ENCODE peak calls at places on chromosomes 2 and 18, in six cellular contexts. One of them, this sample, is unnamed.

GRCh38 chr18:5966514-5966913 is 71.2 kb upstream of the TMEM200C start:
- DNase-seq in Peyer's patch: peak; percentile 78
- DNase-seq in psoas muscle: no peak
- DNase-seq in RWPE2: no peak
- DNase-seq in astrocyte: no peak
- DNase-seq in HCT116: no peak
- DNase-seq in this sample: no peak

GRCh38 chr2:241686649-241687425 is at the start of gene DTYMK:
- DNase-seq in Peyer's patch: peak; percentile 98
- DNase-seq in psoas muscle: peak; percentile 98
- DNase-seq in RWPE2: peak; percentile 94
- DNase-seq in astrocyte: peak; percentile 86
- DNase-seq in HCT116: peak; percentile 84
- DNase-seq in this sample: peak; percentile 96

GRCh38 chr2:70553334-70553583 is 367 bp downstream of the TGFA start:
- DNase-seq in Peyer's patch: peak; percentile 73
- DNase-seq in psoas muscle: no peak
- DNase-seq in RWPE2: no peak
- DNase-seq in astrocyte: no peak
- DNase-seq in HCT116: no peak
- DNase-seq in this sample: no peak

GRCh38 chr2:133506962-133507361 is 61.3 kb downstream of the NCKAP5 start:
- DNase-seq in Peyer's patch: no peak
- DNase-seq in psoas muscle: no peak
- DNase-seq in RWPE2: no peak
- DNase-seq in astrocyte: no peak
- DNase-seq in HCT116: no peak
- DNase-seq in this sample: no peak

GRCh38 chr2:26345284-26345553 is 724 bp upstream of the SELENOI start:
- DNase-seq in Peyer's patch: no peak
- DNase-seq in psoas muscle: no peak
- DNase-seq in RWPE2: no peak
- DNase-seq in astrocyte: no peak
- DNase-seq in HCT116: no peak
- DNase-seq in this sample: no peak

GRCh38 chr18:27546991-27547390 is 361.9 kb upstream of the CHST9 start:
- DNase-seq in Peyer's patch: no peak
- DNase-seq in psoas muscle: no peak
- DNase-seq in RWPE2: no peak
- DNase-seq in astrocyte: no peak
- DNase-seq in HCT116: no peak
- DNase-seq in this sample: no peak

GRCh38 chr2:207503234-207503633 is 26.5 kb upstream of the CREB1 start:
- DNase-seq in Peyer's patch: no peak
- DNase-seq in psoas muscle: no peak
- DNase-seq in RWPE2: no peak
- DNase-seq in astrocyte: peak; percentile 22
- DNase-seq in HCT116: no peak
- DNase-seq in this sample: no peak

GRCh38 chr2:172600644-172601043 is 44.8 kb downstream of the PDK1 start:
- DNase-seq in Peyer's patch: no peak
- DNase-seq in psoas muscle: no peak
- DNase-seq in RWPE2: no peak
- DNase-seq in astrocyte: no peak
- DNase-seq in HCT116: no peak
- DNase-seq in this sample: no peak

GRCh38 chr18:21735452-21736015 is 5.1 kb upstream of the MIB1 start:
- DNase-seq in Peyer's patch: peak; percentile 88
- DNase-seq in psoas muscle: no peak
- DNase-seq in RWPE2: no peak
- DNase-seq in astrocyte: no peak
- DNase-seq in HCT116: no peak
- DNase-seq in this sample: no peak

GRCh38 chr2:3625186-3625585 is 30.3 kb downstream of the COLEC11 start:
- DNase-seq in Peyer's patch: peak; percentile 23
- DNase-seq in psoas muscle: no peak
- DNase-seq in RWPE2: peak; percentile 34
- DNase-seq in astrocyte: no peak
- DNase-seq in HCT116: no peak
- DNase-seq in this sample: peak; percentile 46

GRCh38 chr2:168948621-168949212 is 47.6 kb downstream of the G6PC2 start:
- DNase-seq in Peyer's patch: no peak
- DNase-seq in psoas muscle: no peak
- DNase-seq in RWPE2: no peak
- DNase-seq in astrocyte: no peak
- DNase-seq in HCT116: no peak
- DNase-seq in this sample: no peak

GRCh38 chr2:45709137-45709536 is 57.7 kb downstream of the PRKCE start:
- DNase-seq in Peyer's patch: no peak
- DNase-seq in psoas muscle: peak; percentile 52
- DNase-seq in RWPE2: no peak
- DNase-seq in astrocyte: no peak
- DNase-seq in HCT116: no peak
- DNase-seq in this sample: no peak

GRCh38 chr2:39403311-39403710 is 33.8 kb downstream of the MAP4K3 start:
- DNase-seq in Peyer's patch: no peak
- DNase-seq in psoas muscle: peak; percentile 15
- DNase-seq in RWPE2: no peak
- DNase-seq in astrocyte: no peak
- DNase-seq in HCT116: no peak
- DNase-seq in this sample: no peak

GRCh38 chr2:199488772-199489400 is 31.1 kb upstream of the SATB2 start:
- DNase-seq in Peyer's patch: peak; percentile 76
- DNase-seq in psoas muscle: no peak
- DNase-seq in RWPE2: no peak
- DNase-seq in astrocyte: peak; percentile 11
- DNase-seq in HCT116: peak; percentile 60
- DNase-seq in this sample: no peak

GRCh38 chr18:48073231-48073930 is 142.9 kb upstream of the SMAD2 start:
- DNase-seq in Peyer's patch: no peak
- DNase-seq in psoas muscle: peak; percentile 30
- DNase-seq in RWPE2: no peak
- DNase-seq in astrocyte: no peak
- DNase-seq in HCT116: no peak
- DNase-seq in this sample: no peak

GRCh38 chr2:28349546-28350165 is 43.0 kb upstream of the FOSL2 start:
- DNase-seq in Peyer's patch: no peak
- DNase-seq in psoas muscle: peak; percentile 1
- DNase-seq in RWPE2: no peak
- DNase-seq in astrocyte: no peak
- DNase-seq in HCT116: no peak
- DNase-seq in this sample: no peak

GRCh38 chr2:231125272-231125671 is 430 bp upstream of the HTR2B start:
- DNase-seq in Peyer's patch: no peak
- DNase-seq in psoas muscle: no peak
- DNase-seq in RWPE2: no peak
- DNase-seq in astrocyte: no peak
- DNase-seq in HCT116: no peak
- DNase-seq in this sample: no peak
- H3K27ac ChIP-seq in Peyer's patch: peak overlapping the region; percentile 40
- H3K27ac ChIP-seq in psoas muscle: no peak overlapping the region
- H3K27ac ChIP-seq in RWPE2: no peak overlapping the region
- H3K27ac ChIP-seq in astrocyte: no peak overlapping the region
- H3K27ac ChIP-seq in HCT116: no peak overlapping the region
- H3K27ac ChIP-seq in this sample: no peak overlapping the region

DNA sequence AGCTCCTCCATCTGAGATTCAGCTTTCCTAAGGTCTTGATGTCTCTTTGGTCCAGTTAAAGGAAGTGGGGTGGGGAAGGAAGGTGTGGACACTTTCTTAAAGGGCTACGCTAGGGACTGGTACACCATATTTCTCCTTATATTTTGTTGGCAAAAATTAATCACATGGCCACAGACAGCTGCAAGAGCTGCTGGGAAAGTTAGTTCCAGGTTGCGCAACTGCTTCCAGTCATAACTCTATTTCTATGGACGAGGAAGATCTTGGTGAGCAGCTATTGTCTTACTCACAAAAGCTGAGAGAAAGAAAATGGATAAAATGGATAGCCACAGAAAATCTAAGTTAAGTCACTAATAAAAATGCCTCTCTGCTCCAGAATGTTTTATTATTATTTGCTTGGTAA is 60.7 kb upstream of the PPM1B start:
- DNase-seq in Peyer's patch: no peak
- DNase-seq in psoas muscle: no peak
- DNase-seq in RWPE2: no peak
- DNase-seq in astrocyte: no peak
- DNase-seq in HCT116: no peak
- DNase-seq in this sample: no peak
- TF ChIP-seq CTCF in Peyer's patch: no peak
- TF ChIP-seq CTCF in psoas muscle: no peak
- TF ChIP-seq CTCF in RWPE2: no peak
- TF ChIP-seq CTCF in astrocyte: no peak
- TF ChIP-seq CTCF in HCT116: no peak
- TF ChIP-seq CTCF in this sample: no peak

GRCh38 chr2:77513191-77513590 is 9.0 kb downstream of the LRRTM4 start:
- DNase-seq in Peyer's patch: no peak
- DNase-seq in psoas muscle: no peak
- DNase-seq in RWPE2: no peak
- DNase-seq in astrocyte: peak; percentile 2
- DNase-seq in HCT116: no peak
- DNase-seq in this sample: no peak
- H3K4me3 ChIP-seq in Peyer's patch: no peak overlapping the region
- H3K4me3 ChIP-seq in psoas muscle: no peak overlapping the region
- H3K4me3 ChIP-seq in RWPE2: no peak overlapping the region
- H3K4me3 ChIP-seq in astrocyte: peak overlapping the region; percentile 12
- H3K4me3 ChIP-seq in HCT116: no peak overlapping the region
- H3K4me3 ChIP-seq in this sample: no peak overlapping the region

GRCh38 chr2:43288417-43289305 is 62.3 kb upstream of the ZFP36L2 start:
- DNase-seq in Peyer's patch: no peak
- DNase-seq in psoas muscle: no peak
- DNase-seq in RWPE2: no peak
- DNase-seq in astrocyte: no peak
- DNase-seq in HCT116: no peak
- DNase-seq in this sample: peak; percentile 21

GRCh38 chr2:43294973-43295603 is 68.7 kb upstream of the ZFP36L2 start:
- DNase-seq in Peyer's patch: no peak
- DNase-seq in psoas muscle: no peak
- DNase-seq in RWPE2: no peak
- DNase-seq in astrocyte: no peak
- DNase-seq in HCT116: no peak
- DNase-seq in this sample: peak; percentile 68

GRCh38 chr2:43293744-43294695 is 67.6 kb upstream of the ZFP36L2 start:
- DNase-seq in Peyer's patch: peak; percentile 64
- DNase-seq in psoas muscle: no peak
- DNase-seq in RWPE2: no peak
- DNase-seq in astrocyte: peak; percentile 99
- DNase-seq in HCT116: peak; percentile 97
- DNase-seq in this sample: peak; percentile 73

GRCh38 chr2:43292297-43292696 is 65.9 kb upstream of the ZFP36L2 start:
- DNase-seq in Peyer's patch: no peak
- DNase-seq in psoas muscle: no peak
- DNase-seq in RWPE2: no peak
- DNase-seq in astrocyte: no peak
- DNase-seq in HCT116: no peak
- DNase-seq in this sample: no peak

GRCh38 chr2:43292851-43293743 is 66.7 kb upstream of the ZFP36L2 start:
- DNase-seq in Peyer's patch: no peak
- DNase-seq in psoas muscle: no peak
- DNase-seq in RWPE2: no peak
- DNase-seq in astrocyte: no peak
- DNase-seq in HCT116: no peak
- DNase-seq in this sample: peak; percentile 61
- H3K27ac ChIP-seq in Peyer's patch: peak overlapping the region; percentile 43
- H3K27ac ChIP-seq in psoas muscle: peak overlapping the region; percentile 86
- H3K27ac ChIP-seq in RWPE2: peak overlapping the region; percentile 40
- H3K27ac ChIP-seq in astrocyte: peak overlapping the region; percentile 41
- H3K27ac ChIP-seq in HCT116: peak overlapping the region; percentile 68
- H3K27ac ChIP-seq in this sample: peak overlapping the region; percentile 82

DNA sequence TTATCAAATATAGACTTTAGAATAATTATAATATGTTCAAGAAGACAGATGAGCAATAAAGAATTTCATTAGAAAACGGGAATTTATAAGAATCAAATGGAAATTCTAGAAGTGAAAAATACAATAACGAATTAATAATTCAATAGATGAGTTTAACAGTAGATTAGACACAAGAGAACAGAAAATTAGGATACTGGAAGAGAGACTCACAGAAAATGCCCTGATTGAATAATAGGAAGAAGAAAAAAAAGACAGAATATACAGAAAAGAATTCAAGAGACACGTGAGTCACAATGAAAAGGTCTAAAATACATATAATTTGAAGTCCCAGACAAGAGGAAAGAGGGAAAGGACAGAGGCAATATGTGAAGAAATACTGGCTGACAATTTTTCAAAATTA is 354.7 kb downstream of the CLIP4 start:
- DNase-seq in Peyer's patch: no peak
- DNase-seq in psoas muscle: no peak
- DNase-seq in RWPE2: no peak
- DNase-seq in astrocyte: no peak
- DNase-seq in HCT116: no peak
- DNase-seq in this sample: no peak
- TF ChIP-seq CTCF in Peyer's patch: no peak
- TF ChIP-seq CTCF in psoas muscle: no peak
- TF ChIP-seq CTCF in RWPE2: no peak
- TF ChIP-seq CTCF in astrocyte: no peak
- TF ChIP-seq CTCF in HCT116: no peak
- TF ChIP-seq CTCF in this sample: no peak

GRCh38 chr2:149080104-149080503 is 41.6 kb downstream of the LYPD6B start:
- DNase-seq in Peyer's patch: no peak
- DNase-seq in psoas muscle: no peak
- DNase-seq in RWPE2: no peak
- DNase-seq in astrocyte: no peak
- DNase-seq in HCT116: no peak
- DNase-seq in this sample: no peak

GRCh38 chr2:149075868-149076267 is 37.4 kb downstream of the LYPD6B start:
- DNase-seq in Peyer's patch: no peak
- DNase-seq in psoas muscle: no peak
- DNase-seq in RWPE2: no peak
- DNase-seq in astrocyte: no peak
- DNase-seq in HCT116: no peak
- DNase-seq in this sample: no peak

GRCh38 chr2:149076863-149077412 is 38.4 kb downstream of the LYPD6B start:
- DNase-seq in Peyer's patch: no peak
- DNase-seq in psoas muscle: no peak
- DNase-seq in RWPE2: no peak
- DNase-seq in astrocyte: no peak
- DNase-seq in HCT116: no peak
- DNase-seq in this sample: no peak

GRCh38 chr2:149075065-149075464 is 36.6 kb downstream of the LYPD6B start:
- DNase-seq in Peyer's patch: no peak
- DNase-seq in psoas muscle: no peak
- DNase-seq in RWPE2: no peak
- DNase-seq in astrocyte: no peak
- DNase-seq in HCT116: no peak
- DNase-seq in this sample: no peak

DNA sequence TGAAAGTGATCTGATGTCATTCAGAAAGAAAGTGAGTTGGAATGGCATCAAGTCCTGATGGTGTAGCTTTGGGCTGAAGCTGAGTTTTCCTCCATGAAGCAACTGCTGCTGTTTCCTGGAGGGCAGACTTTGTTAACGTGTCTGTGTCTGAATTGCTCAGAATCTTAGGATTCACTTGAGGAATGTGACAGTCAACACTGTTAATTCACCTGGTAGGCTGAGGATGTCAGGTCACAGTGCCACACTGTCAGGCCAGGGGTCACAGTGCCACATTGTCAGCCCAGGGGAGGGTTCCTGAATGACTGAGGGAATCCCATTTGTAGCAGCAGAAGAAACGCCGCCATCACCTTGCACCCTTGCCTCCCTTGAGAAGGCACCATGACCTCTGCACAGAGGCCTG is 39.4 kb downstream of the LYPD6B start:
- DNase-seq in Peyer's patch: no peak
- DNase-seq in psoas muscle: no peak
- DNase-seq in RWPE2: no peak
- DNase-seq in astrocyte: no peak
- DNase-seq in HCT116: no peak
- DNase-seq in this sample: no peak
- H3K4me3 ChIP-seq in Peyer's patch: no peak overlapping the region
- H3K4me3 ChIP-seq in psoas muscle: no peak overlapping the region
- H3K4me3 ChIP-seq in RWPE2: no peak overlapping the region
- H3K4me3 ChIP-seq in astrocyte: no peak overlapping the region
- H3K4me3 ChIP-seq in HCT116: no peak overlapping the region
- H3K4me3 ChIP-seq in this sample: no peak overlapping the region

This sample was measured in coronary artery.